ENCODE peak calls at places on chromosomes 2 and 18, in nine cellular contexts. H is adrenal gland, D is GM12892, Y is esophagus squamous epithelium, B is HCT116, O is stomach, P is HepG2, C is spleen, V is K562. S is an unnamed sample.

GRCh38 chr2:32748158-32748557 is 120.3 kb downstream of the TTC27 start:
- DNase-seq in P (no peak), V (no peak), D (no peak), Y (no peak), H (no peak), C (no peak), O (no peak), B (no peak), S (no peak)

GRCh38 chr2:232838406-232838874 is 31.6 kb upstream of the SNORC start:
- DNase-seq in P (peak; percentile 33), C (peak; percentile 84), H (peak; percentile 10), Y (no peak), B (no peak), D (no peak), O (no peak), V (peak; percentile 19), S (peak; percentile 48)

GRCh38 chr2:65296971-65297370 is 69.3 kb downstream of the ACTR2 start:
- DNase-seq in B (no peak), O (no peak), H (no peak), C (no peak), P (no peak), D (no peak), V (no peak), Y (no peak), S (no peak)

GRCh38 chr18:58858591-58859468 is 5.8 kb upstream of the ZNF532 start:
- DNase-seq in D (no peak), Y (no peak), V (no peak), B (no peak), P (no peak), O (no peak), C (no peak), H (peak; percentile 42), S (peak; percentile 68)

GRCh38 chr2:158013791-158014190 is 87.9 kb upstream of the UPP2 start:
- DNase-seq in P (no peak), V (no peak), O (no peak), H (no peak), C (no peak), B (no peak), Y (no peak), D (no peak), S (no peak)

GRCh38 chr2:113175101-113175628 is 1.4 kb downstream of the PSD4 start:
- DNase-seq in B (no peak), C (peak; percentile 86), H (no peak), P (no peak), V (no peak), D (peak; percentile 85), Y (peak; percentile 17), O (peak; percentile 48), S (peak; percentile 10)

GRCh38 chr2:7930800-7931635 is 750.8 kb upstream of the ID2 start:
- DNase-seq in P (no peak), Y (no peak), V (no peak), C (no peak), O (no peak), B (no peak), D (no peak), H (peak; percentile 6), S (no peak)

GRCh38 chr2:68251855-68252406 is 401 bp downstream of the PPP3R1 start:
- DNase-seq in O (peak; percentile 28), D (peak; percentile 13), P (no peak), B (no peak), C (peak; percentile 91), H (peak; percentile 35), Y (no peak), V (peak; percentile 72), S (peak; percentile 80)

GRCh38 chr2:37477921-37478320 is 133.5 kb downstream of the QPCT start:
- DNase-seq in V (no peak), D (no peak), O (no peak), C (no peak), B (no peak), H (no peak), P (no peak), Y (no peak), S (no peak)

GRCh38 chr2:107062173-107062572 is 176.2 kb upstream of the ST6GAL2 start:
- DNase-seq in Y (no peak), C (no peak), V (no peak), P (no peak), B (no peak), D (no peak), O (no peak), H (no peak), S (no peak)

GRCh38 chr2:137173514-137173913 is 408.2 kb downstream of the THSD7B start:
- DNase-seq in D (no peak), H (peak; percentile 12), C (no peak), V (no peak), Y (no peak), B (no peak), P (peak; percentile 14), O (no peak), S (no peak)

GRCh38 chr2:108382196-108382595 is 4.4 kb downstream of the SULT1C4 start:
- DNase-seq in B (no peak), D (no peak), V (no peak), C (no peak), H (no peak), Y (no peak), P (no peak), O (no peak), S (no peak)

GRCh38 chr2:108377411-108377810 is 343 bp upstream of the SULT1C4 start:
- DNase-seq in P (peak; percentile 20), V (no peak), C (no peak), B (no peak), D (no peak), Y (no peak), O (no peak), H (no peak), S (no peak)

GRCh38 chr2:108383146-108383830 is 5.5 kb downstream of the SULT1C4 start:
- DNase-seq in H (no peak), V (no peak), D (no peak), C (no peak), P (peak; percentile 25), Y (no peak), B (no peak), O (no peak), S (no peak)

GRCh38 chr2:108376774-108377173 is 980 bp upstream of the SULT1C4 start:
- DNase-seq in P (no peak), O (no peak), Y (no peak), C (no peak), B (no peak), H (no peak), D (no peak), V (no peak), S (no peak)

GRCh38 chr2:108377815-108378630 is at the start of gene SULT1C4:
- DNase-seq in H (peak; percentile 26), B (no peak), P (peak; percentile 63), C (peak; percentile 72), V (no peak), D (no peak), Y (no peak), O (no peak), S (no peak)
- TF ChIP-seq POLR2A in H (no peak), B (no peak), P (peak; percentile 76), C (no peak), V (no peak), D (no peak), Y (no peak), O (no peak), S (no peak)

GRCh38 chr2:120890566-120891360 is 155.1 kb downstream of the GLI2 start:
- DNase-seq in D (no peak), H (no peak), C (no peak), B (no peak), Y (no peak), O (no peak), P (no peak), V (no peak), S (no peak)

GRCh38 chr2:120889936-120890335 is 154.3 kb downstream of the GLI2 start:
- DNase-seq in B (no peak), C (no peak), O (no peak), Y (no peak), V (no peak), P (no peak), D (no peak), H (no peak), S (no peak)

GRCh38 chr2:120892967-120893667 is 157.4 kb downstream of the GLI2 start:
- DNase-seq in P (no peak), Y (no peak), H (no peak), D (no peak), O (no peak), V (no peak), C (no peak), B (no peak), S (no peak)

GRCh38 chr2:120893874-120894584 is 158.4 kb downstream of the GLI2 start:
- DNase-seq in C (peak; percentile 66), D (no peak), P (no peak), Y (no peak), B (no peak), H (no peak), O (no peak), V (no peak), S (peak; percentile 21)

DNA sequence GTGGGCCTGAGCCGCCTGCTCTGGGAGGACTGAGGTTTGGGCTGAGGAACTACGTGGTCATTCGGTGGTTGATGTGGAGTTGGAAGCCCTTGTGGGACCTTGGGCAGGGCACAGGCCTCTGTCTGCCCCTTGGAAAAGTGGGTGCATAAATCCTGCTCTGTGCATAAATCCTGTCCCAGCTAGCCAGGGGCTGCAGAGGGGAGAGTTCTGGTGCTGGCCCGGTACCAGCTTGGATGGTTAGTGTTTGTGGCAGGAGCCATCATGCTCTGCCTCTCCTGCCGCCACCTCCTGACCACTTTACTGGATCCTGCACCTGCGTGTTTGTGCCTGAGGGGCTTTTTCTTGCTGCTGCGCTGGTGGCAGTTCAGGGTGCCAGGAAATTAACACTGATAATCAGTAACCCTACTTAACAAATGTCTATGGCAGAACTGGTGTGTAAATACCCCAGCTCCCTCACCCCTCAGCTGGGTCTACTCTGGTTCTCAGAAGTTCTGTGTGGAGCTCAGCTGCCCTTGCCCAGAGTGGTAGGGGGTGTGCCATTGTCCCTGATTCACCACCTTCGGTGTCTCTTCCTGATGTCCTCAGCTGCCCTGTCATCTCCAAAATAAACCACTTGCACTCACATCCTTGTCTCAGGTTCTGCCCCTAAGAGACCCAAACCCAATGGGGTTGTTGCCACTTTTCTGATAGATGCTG is 156.8 kb downstream of the GLI2 start:
- DNase-seq in O (no peak), D (no peak), H (no peak), Y (no peak), B (no peak), C (no peak), P (no peak), V (no peak), S (no peak)
- TF ChIP-seq POLR2A in O (no peak), D (no peak), H (no peak), Y (no peak), B (no peak), C (no peak), P (no peak), V (no peak), S (no peak)

GRCh38 chr2:240250985-240251847 is 110.8 kb upstream of the OTOS start:
- DNase-seq in O (peak; percentile 83), V (peak; percentile 87), H (peak; percentile 98), C (peak; percentile 84), P (peak; percentile 94), D (no peak), B (peak; percentile 77), Y (no peak), S (peak; percentile 70)
- TF ChIP-seq POLR2A in O (no peak), V (peak; percentile 63), H (peak; percentile 83), C (no peak), P (no peak), D (no peak), B (no peak), Y (no peak), S (no peak)

DNA sequence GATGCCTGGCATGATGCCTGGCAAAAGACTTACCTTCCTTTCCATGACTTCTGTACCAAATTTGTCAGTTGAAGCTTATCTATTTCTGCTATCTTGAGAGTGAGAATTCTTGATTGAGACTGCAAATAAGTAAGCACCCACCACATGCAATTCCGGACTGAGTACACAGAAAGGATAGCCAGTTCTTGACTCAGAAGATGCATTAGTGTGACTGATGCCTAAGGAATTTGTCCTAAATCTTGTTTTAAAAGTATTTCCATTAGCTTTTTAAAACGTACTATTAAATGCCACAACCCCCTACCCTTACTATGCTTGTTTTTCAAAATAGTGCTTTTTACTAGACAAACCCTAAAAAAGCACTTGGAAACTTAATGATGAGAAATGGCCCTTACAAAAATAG is 545 bp downstream of the MPP4 start:
- DNase-seq in Y (no peak), B (no peak), O (no peak), V (no peak), P (no peak), D (no peak), C (no peak), H (peak; percentile 31), S (no peak)
- TF ChIP-seq POLR2A in Y (no peak), B (no peak), O (no peak), V (no peak), P (no peak), D (no peak), C (no peak), H (peak; percentile 16), S (no peak)